ENCODE peak calls at places on chromosomes 7 and 10, in six cellular contexts. O is H9, C is IMR-90, U is mesendoderm, A is H1, W is neuronal stem cell. B is an unnamed sample.

GRCh38 chr10:10826125-10826524 is 191.5 kb upstream of the CELF2 start:
- DNase-seq in C (peak; percentile 97), A (no peak), O (no peak), W (no peak), U (no peak), B (no peak)

GRCh38 chr10:14330390-14331071 is at the start of gene FRMD4A:
- DNase-seq in W (no peak), A (no peak), O (peak; percentile 43), U (peak; percentile 29), C (no peak), B (no peak)

GRCh38 chr10:112875474-112876267 is 74.4 kb upstream of the TCF7L2 start:
- DNase-seq in C (peak; percentile 86), W (no peak), U (no peak), O (no peak), A (no peak), B (peak; percentile 16)

GRCh38 chr7:7237201-7237977 is 55.0 kb downstream of the C1GALT1 start:
- DNase-seq in U (no peak), C (no peak), O (no peak), A (no peak), W (no peak), B (no peak)

GRCh38 chr7:28465697-28466096 is 53.4 kb downstream of the CREB5 start:
- DNase-seq in A (no peak), U (no peak), W (no peak), O (no peak), C (no peak), B (no peak)

GRCh38 chr7:127831312-127832212 is 179.6 kb downstream of the SND1 start:
- DNase-seq in U (no peak), A (no peak), C (no peak), W (no peak), O (no peak), B (no peak)

GRCh38 chr10:29470355-29470705 is 164.4 kb downstream of the SVIL start:
- DNase-seq in U (peak; percentile 68), O (peak; percentile 79), C (no peak), W (peak; percentile 30), A (peak; percentile 91), B (peak; percentile 20)

GRCh38 chr7:158393926-158394625 is 193.5 kb downstream of the PTPRN2 start:
- DNase-seq in U (no peak), O (no peak), W (no peak), A (no peak), C (no peak), B (no peak)

GRCh38 chr10:42635098-42635497 is 3.3 kb downstream of the ZNF33B start:
- DNase-seq in C (no peak), U (no peak), A (no peak), W (no peak), O (no peak), B (no peak)

GRCh38 chr7:139358541-139359365 is 941 bp upstream of the LUC7L2 start:
- DNase-seq in A (no peak), U (peak; percentile 45), W (no peak), O (no peak), C (peak; percentile 33), B (peak; percentile 58)

GRCh38 chr7:105838273-105839141 is 37.9 kb downstream of the ATXN7L1 start:
- DNase-seq in C (peak; percentile 73), O (no peak), U (peak; percentile 79), A (no peak), W (no peak), B (no peak)

GRCh38 chr10:70274643-70275042 is 9.2 kb downstream of the NPFFR1 start:
- DNase-seq in O (no peak), U (no peak), A (no peak), W (no peak), C (peak; percentile 88), B (no peak)

GRCh38 chr10:121613456-121613855 is 15.2 kb upstream of the FGFR2 start:
- DNase-seq in C (no peak), U (no peak), O (no peak), W (no peak), A (no peak), B (no peak)

GRCh38 chr10:9342865-9343450 is 1288.5 kb downstream of the GATA3 start:
- DNase-seq in C (peak; percentile 42), O (no peak), A (no peak), U (peak; percentile 64), W (peak; percentile 54), B (no peak)

GRCh38 chr10:44890721-44891550 is 20.2 kb upstream of the TMEM72 start:
- DNase-seq in W (no peak), O (no peak), C (no peak), U (no peak), A (no peak), B (no peak)

GRCh38 chr10:70694410-70695179 is 22.3 kb downstream of the ADAMTS14 start:
- DNase-seq in W (no peak), O (no peak), A (no peak), U (no peak), C (peak; percentile 55), B (no peak)

GRCh38 chr7:94698275-94698674 is 42.3 kb upstream of the SGCE start:
- DNase-seq in W (no peak), A (no peak), O (no peak), U (peak; percentile 68), C (peak; percentile 84), B (peak; percentile 52)

GRCh38 chr10:102367441-102367840 is 28.1 kb upstream of the NFKB2 start:
- DNase-seq in A (no peak), W (no peak), O (no peak), C (no peak), U (no peak), B (no peak)

GRCh38 chr7:85773116-85773783 is 586.4 kb upstream of the SEMA3D start:
- DNase-seq in A (no peak), U (no peak), C (peak; percentile 52), O (no peak), W (no peak), B (no peak)
- H3K27ac ChIP-seq in A (no peak overlapping the region), U (no peak overlapping the region), C (no peak overlapping the region), O (no peak overlapping the region), W (no peak overlapping the region), B (no peak overlapping the region)

GRCh38 chr7:5350600-5351385 is 68.0 kb downstream of the SLC29A4 start:
- DNase-seq in U (no peak), O (no peak), W (no peak), A (no peak), C (no peak), B (no peak)

GRCh38 chr7:5349437-5350173 is 66.9 kb downstream of the SLC29A4 start:
- DNase-seq in U (peak; percentile 66), W (no peak), A (no peak), O (no peak), C (no peak), B (no peak)

GRCh38 chr7:5350174-5350463 is 67.4 kb downstream of the SLC29A4 start:
- DNase-seq in W (no peak), C (no peak), A (no peak), O (no peak), U (no peak), B (no peak)

GRCh38 chr7:5352440-5353010 is 69.8 kb downstream of the SLC29A4 start:
- DNase-seq in O (no peak), C (no peak), W (no peak), U (no peak), A (no peak), B (no peak)

DNA sequence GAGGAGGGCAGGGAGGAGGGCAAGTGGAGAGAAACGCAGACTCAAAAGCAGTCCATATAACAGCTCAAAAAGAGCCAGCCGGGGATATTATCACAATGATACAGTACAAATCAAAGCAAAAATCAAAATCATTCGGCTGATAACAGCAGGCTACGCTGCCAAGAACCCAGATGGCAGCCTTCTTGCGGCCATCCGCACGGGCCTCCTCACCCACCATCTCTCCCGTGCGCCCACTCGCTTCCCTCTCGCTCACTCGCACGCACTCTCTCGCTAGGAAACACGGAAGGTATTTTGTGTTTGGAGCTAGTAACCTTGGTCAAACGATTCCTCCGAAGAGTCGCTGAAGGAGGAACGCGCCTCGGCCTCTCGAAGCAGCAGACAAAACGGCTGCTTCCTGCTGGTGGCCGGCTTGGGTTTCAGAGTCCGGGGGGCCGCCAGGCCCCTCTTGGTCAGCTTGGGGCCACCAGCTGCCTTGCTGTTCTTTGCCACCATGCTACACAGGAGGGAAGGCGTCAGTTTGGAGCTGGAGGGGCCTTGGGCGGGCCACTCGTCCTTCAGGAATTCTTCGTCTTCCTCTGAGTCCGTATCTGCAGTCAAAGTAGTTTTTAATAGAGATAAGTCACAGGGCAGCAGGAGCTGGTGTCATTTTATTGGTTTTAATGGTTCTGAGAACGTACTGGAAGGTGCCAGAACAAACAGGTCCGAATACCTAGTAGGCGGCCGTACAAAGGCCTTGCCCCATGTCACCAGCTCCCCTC is 68.9 kb downstream of the SLC29A4 start:
- DNase-seq in U (no peak), A (no peak), W (no peak), C (peak; percentile 21), O (no peak), B (no peak)
- H3K79me1 ChIP-seq in U (peaks cover 10% of the 10 kb centered on the region), A (no peaks in the 10 kb centered on the region), W (peaks cover 13% of the 10 kb centered on the region), C (peaks cover 5% of the 10 kb centered on the region), O (no peaks in the 10 kb centered on the region), B (peaks cover 2% of the 10 kb centered on the region)

GRCh38 chr7:101319401-101319800 is 2.2 kb downstream of the IFT22 start:
- DNase-seq in C (no peak), U (no peak), A (no peak), W (no peak), O (no peak), B (no peak)

DNA sequence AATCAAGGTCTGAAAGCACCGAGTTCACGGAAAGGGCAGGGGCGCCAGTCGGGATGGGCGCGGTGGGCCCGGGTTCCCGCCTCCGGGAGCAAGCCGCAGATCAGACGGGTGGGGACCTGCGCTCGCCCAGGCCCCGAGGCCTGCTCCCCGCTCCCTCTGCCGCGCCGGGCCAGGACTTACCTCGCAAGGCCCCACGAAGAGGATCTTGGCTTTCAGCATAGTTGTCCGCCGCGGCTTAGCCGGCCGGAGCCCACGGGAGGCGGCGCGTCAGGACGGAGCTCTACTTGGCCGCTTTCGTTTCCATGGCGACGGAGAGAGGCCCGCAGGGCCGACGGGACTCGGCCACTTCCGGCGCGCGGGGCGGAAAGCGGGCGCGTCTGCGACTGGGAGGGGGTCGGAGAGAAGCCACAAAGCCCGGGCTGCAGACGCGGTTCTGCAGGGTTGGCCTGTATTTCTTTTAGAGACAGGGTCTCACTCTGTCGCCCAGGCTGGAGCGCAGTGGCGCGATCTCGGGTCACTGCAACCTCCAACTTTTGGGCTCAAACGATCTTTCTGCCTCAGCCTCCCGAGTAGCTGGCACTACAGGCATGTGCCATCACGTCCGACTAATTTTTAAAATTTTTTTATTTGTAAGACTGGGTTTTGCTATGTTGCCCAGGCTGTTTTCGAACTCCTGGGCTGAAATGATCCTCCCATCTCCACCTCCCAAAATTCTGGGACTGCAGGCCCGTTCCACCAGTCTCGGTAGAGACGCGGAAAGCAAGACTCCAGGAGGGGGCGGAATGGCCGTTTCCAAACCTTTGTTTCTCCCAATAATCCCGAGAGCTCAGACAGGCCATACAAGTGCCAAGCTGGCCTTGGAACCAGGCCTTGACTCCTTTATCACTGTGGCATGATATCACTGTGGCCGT is at the start of gene IFT22:
- DNase-seq in W (peak; percentile 92), A (peak; percentile 94), C (peak; percentile 85), U (peak; percentile 96), O (peak; percentile 92), B (peak; percentile 98)
- H3K27ac ChIP-seq in W (peak within 1 kb of the TSS; percentile 75), A (peak within 1 kb of the TSS; percentile 71), C (peak within 1 kb of the TSS; percentile 90), U (peak within 1 kb of the TSS; percentile 76), O (no peak within 1 kb of the TSS), B (peak within 1 kb of the TSS; percentile 66)

DNA sequence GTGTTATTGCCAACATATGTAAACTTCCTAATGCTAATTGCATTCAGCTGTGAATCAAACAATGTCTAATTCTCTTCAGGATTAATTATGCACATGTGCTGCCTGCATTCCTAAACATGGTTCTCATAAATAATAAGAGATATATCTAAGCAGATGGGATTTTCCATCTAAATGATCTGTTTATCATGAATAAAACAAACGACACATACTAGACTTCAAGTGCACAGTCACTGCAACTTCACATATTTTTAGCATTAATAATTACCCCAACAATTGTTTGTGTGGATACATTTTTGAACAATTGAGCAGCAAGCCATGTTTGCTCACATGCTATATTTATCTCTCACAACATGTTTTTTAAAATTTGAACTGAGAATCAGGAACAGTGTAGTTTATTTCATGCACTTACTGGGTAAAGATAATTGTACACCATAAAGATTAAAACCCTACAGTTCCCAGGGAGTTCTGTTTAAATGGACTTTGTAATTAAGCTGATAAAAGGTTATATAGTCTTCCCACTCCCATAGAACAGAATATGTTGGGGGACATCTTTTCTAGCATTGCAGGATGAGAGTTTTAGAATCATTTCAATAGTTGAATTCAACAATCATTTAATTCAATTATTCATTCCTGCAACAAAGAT is 378.5 kb downstream of the MDFIC start:
- DNase-seq in U (no peak), C (peak; percentile 72), O (no peak), W (no peak), A (no peak), B (no peak)
- H3K79me1 ChIP-seq in U (no peaks in the 10 kb centered on the region), C (no peaks in the 10 kb centered on the region), O (no peaks in the 10 kb centered on the region), W (no peaks in the 10 kb centered on the region), A (no peaks in the 10 kb centered on the region), B (no peaks in the 10 kb centered on the region)

B was measured in trophoblast cell.